ENCODE peak calls at places on chromosomes 13 and 19, in eight cellular contexts. I, Y, B, W, O, A, E and X are unnamed samples. For H3K4me1, the result is how much of the 10 kb centered on the place peaks cover.

GRCh38 chr19:28656644-28657043 is 556.3 kb downstream of the UQCRFS1 start:
- DNase-seq in I (no peak), A (no peak), E (no peak), W (no peak), O (no peak), Y (no peak), B (no peak), X (no peak)

GRCh38 chr13:102399791-102400618 is 1.8 kb downstream of the FGF14 start:
- DNase-seq in W (no peak), B (no peak), A (no peak), O (no peak), E (peak), I (peak), Y (no peak), X (no peak)

GRCh38 chr13:21481359-21481758 is 22.3 kb upstream of the ZDHHC20 start:
- DNase-seq in A (no peak), B (no peak), Y (peak), I (no peak), W (no peak), O (no peak), E (no peak), X (peak)

GRCh38 chr13:59111711-59112110 is 1052.0 kb downstream of the DIAPH3 start:
- DNase-seq in B (peak), Y (no peak), A (no peak), O (no peak), E (no peak), I (no peak), W (no peak), X (peak)

GRCh38 chr13:111317571-111318360 is 2.7 kb upstream of the TEX29 start:
- DNase-seq in Y (no peak), O (no peak), W (peak), E (no peak), A (no peak), B (no peak), I (no peak), X (no peak)

GRCh38 chr13:41458939-41459753 is 1.8 kb downstream of the RGCC start:
- DNase-seq in B (peak), W (no peak), A (peak), Y (peak), E (peak), I (peak), O (no peak), X (no peak)

GRCh38 chr19:4297901-4298771 is 4.1 kb downstream of the TMIGD2 start:
- DNase-seq in A (no peak), I (no peak), E (no peak), Y (no peak), W (no peak), B (no peak), O (no peak), X (no peak)

GRCh38 chr19:7293795-7294570 is at the start of gene INSR:
- DNase-seq in E (no peak), A (peak), I (peak), B (peak), Y (peak), W (peak), O (peak), X (peak)

GRCh38 chr13:95636853-95637252 is 7.7 kb downstream of the DZIP1 start:
- DNase-seq in O (no peak), Y (no peak), B (no peak), W (no peak), E (no peak), A (no peak), I (no peak), X (no peak)

GRCh38 chr19:32581704-32582164 is 744 bp downstream of the PDCD5 start:
- DNase-seq in B (peak), W (no peak), E (no peak), Y (peak), I (peak), A (peak), O (no peak), X (no peak)

GRCh38 chr19:45568732-45569131 is 15.9 kb downstream of the OPA3 start:
- DNase-seq in B (no peak), I (no peak), W (no peak), O (no peak), A (no peak), Y (peak), E (no peak), X (no peak)

GRCh38 chr13:100203696-100204367 is 114.9 kb downstream of the PCCA start:
- DNase-seq in E (peak), A (no peak), B (peak), O (no peak), Y (peak), I (no peak), W (no peak), X (peak)

GRCh38 chr19:3695986-3696659 is 4.1 kb downstream of the PIP5K1C start:
- DNase-seq in I (no peak), B (no peak), A (no peak), E (no peak), O (no peak), Y (no peak), W (no peak), X (no peak)

GRCh38 chr19:54297759-54298305 is 15.1 kb downstream of the LILRA5 start:
- DNase-seq in A (no peak), I (no peak), B (no peak), Y (peak), O (no peak), W (no peak), E (no peak), X (no peak)

GRCh38 chr19:54299515-54299914 is 13.5 kb downstream of the LILRA5 start:
- DNase-seq in A (no peak), B (no peak), I (no peak), O (no peak), E (no peak), W (no peak), Y (no peak), X (no peak)

GRCh38 chr19:54299126-54299498 is 13.9 kb downstream of the LILRA5 start:
- DNase-seq in A (no peak), I (no peak), B (no peak), O (no peak), E (no peak), W (no peak), Y (no peak), X (no peak)

GRCh38 chr19:54302252-54302651 is 10.7 kb downstream of the LILRA5 start:
- DNase-seq in E (no peak), O (no peak), A (no peak), Y (no peak), W (no peak), I (no peak), B (no peak), X (no peak)

GRCh38 chr19:54298357-54299125 is 14.4 kb downstream of the LILRA5 start:
- DNase-seq in B (no peak), A (no peak), W (no peak), E (no peak), Y (no peak), I (no peak), O (no peak), X (no peak)
- H3K27ac ChIP-seq in B (no peak), A (no peak), W (no peak), E (no peak), Y (no peak), I (no peak), O (no peak), X (no peak)

GRCh38 chr19:10747674-10748073 is 29.8 kb downstream of the DNM2 start:
- DNase-seq in B (no peak), W (no peak), E (no peak), A (no peak), O (no peak), I (no peak), Y (no peak), X (no peak)

GRCh38 chr19:10744848-10745293 is 27.0 kb downstream of the DNM2 start:
- DNase-seq in A (no peak), I (no peak), O (no peak), W (no peak), E (no peak), B (no peak), Y (no peak), X (no peak)

GRCh38 chr19:10748195-10748923 is 30.5 kb downstream of the DNM2 start:
- DNase-seq in E (no peak), W (no peak), I (no peak), B (no peak), A (no peak), O (no peak), Y (no peak), X (no peak)

GRCh38 chr19:10748924-10749434 is 31.1 kb downstream of the DNM2 start:
- DNase-seq in W (no peak), Y (peak), I (peak), E (no peak), O (no peak), A (no peak), B (peak), X (peak)

GRCh38 chr19:10747271-10747670 is 29.4 kb downstream of the DNM2 start:
- DNase-seq in Y (peak), E (no peak), B (no peak), W (no peak), O (no peak), I (no peak), A (no peak), X (no peak)
- H3K4me1 ChIP-seq in Y (under half), E (half or more), B (under half), W (under half), O (half or more), I (half or more), A (under half), X (under half)

DNA sequence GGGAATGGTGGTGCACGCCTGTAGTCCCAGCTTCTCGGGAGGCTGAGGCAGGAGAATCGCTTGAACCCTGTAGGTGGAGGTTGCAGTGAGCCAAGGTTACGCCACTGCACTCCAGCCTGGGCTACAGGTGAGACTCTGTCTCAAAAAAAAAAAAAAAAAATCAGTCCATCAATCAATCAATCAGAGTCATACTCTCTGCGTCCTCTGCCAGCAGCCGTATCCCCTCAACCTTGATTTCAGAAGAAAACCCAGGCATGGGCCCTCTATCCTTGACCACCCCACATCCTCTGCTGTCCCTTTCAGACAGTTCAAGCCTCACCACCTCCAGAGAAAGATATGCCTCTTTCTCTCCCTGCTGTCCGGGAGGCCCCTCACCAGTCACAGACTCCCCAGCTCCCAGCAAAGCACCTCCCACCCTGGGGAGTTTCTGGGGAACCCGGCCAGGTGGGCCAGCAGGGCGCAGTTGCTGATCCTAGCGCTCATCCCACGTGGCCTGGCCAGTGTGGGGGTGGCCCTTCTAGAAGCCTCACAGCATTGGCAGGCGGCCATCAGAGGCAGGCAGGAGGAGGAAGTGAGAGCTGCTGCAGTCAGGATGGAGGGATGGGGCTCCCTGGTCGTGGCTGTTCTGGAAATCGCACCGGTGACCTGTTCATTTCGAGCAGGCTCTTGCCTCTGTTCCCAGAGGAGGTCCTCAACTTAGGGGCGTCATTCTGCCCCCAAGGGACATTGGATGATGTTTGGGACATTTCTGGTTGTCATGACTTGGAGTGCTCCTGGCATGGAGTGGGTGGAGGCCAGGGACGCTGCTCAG is 10.2 kb upstream of the JSRP1 start:
- DNase-seq in E (no peak), B (peak), I (peak), O (no peak), Y (peak), A (peak), W (peak), X (no peak)
- H3K4me3 ChIP-seq in E (no peak), B (no peak), I (no peak), O (no peak), Y (no peak), A (no peak), W (peak), X (no peak)

GRCh38 chr19:11201791-11202190 is 4.4 kb upstream of the KANK2 start:
- DNase-seq in Y (no peak), W (no peak), A (no peak), E (no peak), I (no peak), O (no peak), B (no peak), X (no peak)
- H3K27ac ChIP-seq in Y (no peak), W (peak), A (peak), E (no peak), I (peak), O (no peak), B (no peak), X (peak)

DNA sequence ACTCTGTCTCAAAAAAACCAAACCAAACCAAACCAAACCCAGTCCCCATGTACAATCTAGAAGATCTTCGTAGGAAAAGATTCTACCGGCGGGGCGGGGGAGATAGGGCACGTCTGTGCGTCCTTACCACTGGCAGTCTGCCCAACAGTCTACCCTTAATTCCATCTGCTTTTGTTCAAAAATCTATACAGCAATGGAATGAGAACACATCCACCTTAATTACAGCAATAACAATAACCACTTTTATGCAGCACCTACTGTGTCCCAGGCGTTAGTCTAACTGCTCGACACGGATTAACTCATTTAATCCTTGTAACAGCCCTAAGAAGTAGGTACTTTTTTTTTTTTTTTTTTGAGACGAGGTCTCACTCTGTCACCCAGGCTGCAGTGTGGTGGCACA is 2.5 kb upstream of the ATF5 start:
- DNase-seq in O (no peak), I (no peak), W (no peak), A (no peak), Y (no peak), E (no peak), B (no peak), X (no peak)
- H3K4me1 ChIP-seq in O (under half), I (under half), W (under half), A (under half), Y (half or more), E (under half), B (under half), X (under half)

DNA sequence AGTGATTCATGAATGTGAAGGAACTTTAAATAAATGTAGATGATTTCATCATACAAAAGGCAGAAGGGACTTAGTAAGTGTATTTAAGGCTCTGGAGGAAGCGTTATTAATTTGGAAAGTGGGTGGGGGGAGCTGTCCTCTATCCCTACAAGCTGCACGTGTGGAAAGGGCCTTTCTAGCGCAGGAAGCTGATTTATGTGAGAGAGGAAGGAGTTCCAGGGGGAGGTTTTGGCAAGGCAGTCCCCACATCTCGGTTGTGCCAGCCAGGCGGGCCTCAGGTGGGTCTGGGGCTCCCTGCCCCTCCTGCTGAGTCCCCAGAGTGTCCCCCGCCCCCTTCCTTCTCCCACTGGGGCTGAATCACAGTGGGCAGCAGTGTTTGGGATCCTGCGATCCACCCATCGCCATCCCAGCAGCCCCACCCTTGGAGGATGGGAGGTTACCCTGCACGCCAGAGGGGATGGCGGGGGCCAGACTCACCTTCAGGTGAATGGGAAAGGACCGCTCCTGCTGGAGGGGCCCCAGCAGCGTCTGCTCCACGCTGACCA is 709 bp downstream of the DLEU7 start:
- DNase-seq in B (no peak), O (no peak), E (no peak), Y (no peak), W (no peak), A (no peak), I (peak), X (no peak)
- H3K4me3 ChIP-seq in B (peak), O (no peak), E (no peak), Y (no peak), W (peak), A (no peak), I (no peak), X (no peak)

GRCh38 chr19:39154626-39155100 is 29.1 kb downstream of the PAK4 start:
- DNase-seq in I (no peak), A (no peak), B (peak), W (no peak), E (no peak), Y (peak), O (no peak), X (no peak)
- H3K27ac ChIP-seq in I (no peak), A (no peak), B (no peak), W (no peak), E (no peak), Y (peak), O (no peak), X (no peak)

GRCh38 chr13:28316129-28316528 is 177.8 kb downstream of the PAN3 start:
- DNase-seq in Y (no peak), E (no peak), I (no peak), A (no peak), O (no peak), W (no peak), B (no peak), X (no peak)
- H3K4me1 ChIP-seq in Y (under half), E (under half), I (under half), A (under half), O (under half), W (under half), B (under half), X (under half)

GRCh38 chr13:47146991-47147783 is 250.3 kb upstream of the HTR2A start:
- DNase-seq in B (no peak), A (no peak), I (no peak), W (no peak), Y (no peak), E (no peak), O (no peak), X (no peak)

GRCh38 chr13:47146136-47146535 is 249.3 kb upstream of the HTR2A start:
- DNase-seq in I (no peak), W (no peak), A (no peak), E (no peak), Y (peak), O (no peak), B (peak), X (no peak)

GRCh38 chr13:47144782-47145181 is 247.9 kb upstream of the HTR2A start:
- DNase-seq in Y (no peak), W (no peak), O (no peak), A (no peak), E (no peak), I (no peak), B (no peak), X (no peak)

GRCh38 chr13:47148543-47148942 is 251.7 kb upstream of the HTR2A start:
- DNase-seq in B (no peak), Y (no peak), W (no peak), E (no peak), I (no peak), A (no peak), O (no peak), X (no peak)

GRCh38 chr13:47147784-47148062 is 250.9 kb upstream of the HTR2A start:
- DNase-seq in E (no peak), B (no peak), Y (no peak), O (no peak), I (no peak), A (no peak), W (no peak), X (no peak)
- H3K4me3 ChIP-seq in E (no peak), B (no peak), Y (no peak), O (no peak), I (no peak), A (no peak), W (no peak), X (no peak)